ENCODE peak calls at places on chromosomes 7 and 10, in four cellular contexts. Q is HepG2, I is H1, F is WTC11. D is an unnamed sample.

GRCh38 chr7:108463613-108464012 is 7.4 kb upstream of the NRCAM start:
- DNase-seq in Q (no peak), I (no peak), F (no peak), D (no peak)

GRCh38 chr7:101362334-101363195 is at the start of gene COL26A1:
- DNase-seq in Q (no peak), I (no peak), F (peak), D (no peak)

GRCh38 chr7:107035446-107035845 is 9.1 kb upstream of the PRKAR2B start:
- DNase-seq in Q (no peak), I (no peak), F (no peak), D (no peak)

GRCh38 chr10:127266431-127266830 is 70.0 kb upstream of the INSYN2A start:
- DNase-seq in Q (no peak), I (no peak), F (no peak), D (no peak)

GRCh38 chr10:89278034-89278535 is 23.8 kb upstream of the IFIT2 start:
- DNase-seq in Q (peak), I (no peak), F (no peak), D (no peak)

GRCh38 chr7:69180662-69181061 is 417.6 kb upstream of the AUTS2 start:
- DNase-seq in Q (no peak), I (no peak), F (no peak), D (no peak)

GRCh38 chr7:867406-868188 is 8.8 kb upstream of the GET4 start:
- DNase-seq in Q (no peak), I (no peak), F (no peak), D (no peak)

GRCh38 chr10:28367865-28368541 is 65.1 kb upstream of the MPP7 start:
- DNase-seq in Q (no peak), I (no peak), F (no peak), D (peak)

GRCh38 chr7:37971491-37971890 is 51.1 kb downstream of the EPDR1 start:
- DNase-seq in Q (no peak), I (no peak), F (no peak), D (no peak)

GRCh38 chr10:11197266-11197712 is 179.6 kb downstream of the CELF2 start:
- DNase-seq in Q (no peak), I (no peak), F (no peak), D (peak)

GRCh38 chr7:2680256-2680655 is 7.7 kb upstream of the AMZ1 start:
- DNase-seq in Q (no peak), I (no peak), F (no peak), D (no peak)

GRCh38 chr7:100465702-100466311 is 1.7 kb upstream of the SPACDR start:
- DNase-seq in Q (peak), I (no peak), F (peak), D (no peak)

GRCh38 chr7:100158229-100159098 is at the start of gene TRAPPC14:
- DNase-seq in Q (peak), I (peak), F (peak), D (no peak)

GRCh38 chr10:116461680-116462079 is 34.0 kb downstream of the PNLIPRP3 start:
- DNase-seq in Q (no peak), I (no peak), F (no peak), D (no peak)

DNA sequence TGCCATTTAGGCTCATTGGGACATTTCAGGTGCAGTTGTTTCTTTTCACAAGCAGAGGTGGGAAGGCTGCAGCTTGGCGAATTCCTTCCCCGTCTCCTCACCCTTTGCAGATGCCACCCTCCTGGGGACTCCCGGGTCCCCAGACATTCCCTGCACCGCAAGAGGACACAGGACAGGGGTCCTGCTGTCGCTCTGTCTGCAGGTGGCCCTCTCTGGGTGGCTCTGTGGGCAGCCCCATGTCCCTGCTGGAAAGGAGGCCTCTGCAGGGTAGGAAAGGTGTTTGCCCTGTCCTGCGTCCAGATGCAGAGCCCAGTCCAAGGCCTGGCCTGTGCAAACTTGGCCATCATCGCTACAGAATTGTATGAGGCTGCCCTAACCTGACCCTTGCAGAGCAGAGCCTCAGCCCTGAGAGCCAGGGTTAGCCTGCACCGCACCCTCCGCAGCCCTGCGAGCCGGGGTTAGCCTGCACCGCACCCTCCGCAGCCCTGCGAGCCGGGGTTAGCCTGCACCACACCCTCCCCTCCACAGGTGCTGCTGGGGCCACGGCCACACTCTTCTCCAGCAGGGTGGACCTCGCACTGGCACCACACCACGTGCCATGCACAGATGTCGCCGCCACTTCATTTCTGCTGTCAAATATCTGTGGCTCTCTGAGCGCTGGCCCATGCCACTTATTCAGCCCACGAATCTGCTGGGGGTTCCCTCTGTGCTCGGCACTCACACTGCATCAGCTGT is 61.0 kb downstream of the CFAP46 start:
- DNase-seq in Q (no peak), I (no peak), F (peak), D (no peak)
- TF ChIP-seq ATF2 in Q (no peak), I (no peak), F (no peak), D (no peak)

DNA sequence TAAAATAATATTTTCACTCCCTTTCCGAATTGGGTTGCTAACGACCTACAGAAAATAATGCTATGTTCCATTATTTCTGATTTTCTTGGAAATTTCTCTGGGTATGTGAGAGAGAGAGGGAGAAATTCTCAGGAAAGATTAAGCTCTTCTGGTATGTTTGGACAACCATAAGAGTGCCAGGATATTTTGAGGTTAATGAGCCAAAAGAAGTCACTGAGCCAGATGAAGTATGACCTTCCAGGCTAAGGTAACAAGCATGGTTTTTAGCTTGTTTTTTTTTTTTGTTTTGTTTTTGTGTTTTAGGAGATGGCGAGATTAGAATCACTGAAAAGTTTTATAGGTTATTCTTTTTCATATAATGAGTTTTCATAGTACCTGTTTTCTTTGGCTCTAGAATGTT is 171.0 kb upstream of the FOXP2 start:
- DNase-seq in Q (no peak), I (no peak), F (no peak), D (no peak)
- TF ChIP-seq ATF2 in Q (no peak), I (no peak), F (no peak), D (no peak)

DNA sequence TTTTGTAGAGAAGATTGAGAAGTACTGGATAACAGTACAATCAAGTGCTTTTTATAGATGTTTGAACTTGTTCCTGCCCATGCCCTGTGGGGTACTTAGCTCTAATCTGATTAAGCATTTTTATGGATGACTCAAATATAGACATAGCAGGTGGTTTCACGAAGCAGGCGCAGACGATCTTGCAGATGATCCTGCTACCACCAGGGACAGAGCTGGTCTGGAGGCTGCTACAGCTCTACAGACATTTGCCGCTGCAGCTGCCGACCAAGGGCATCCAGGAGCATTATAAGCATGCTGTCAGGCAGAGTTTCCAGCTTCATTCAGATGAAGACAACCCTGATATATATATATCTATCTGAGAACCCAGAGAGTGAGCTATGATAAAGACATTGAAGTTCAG is 650.4 kb downstream of the NXPH1 start:
- DNase-seq in Q (no peak), I (no peak), F (no peak), D (no peak)
- TF ChIP-seq ATF2 in Q (no peak), I (no peak), F (no peak), D (no peak)

DNA sequence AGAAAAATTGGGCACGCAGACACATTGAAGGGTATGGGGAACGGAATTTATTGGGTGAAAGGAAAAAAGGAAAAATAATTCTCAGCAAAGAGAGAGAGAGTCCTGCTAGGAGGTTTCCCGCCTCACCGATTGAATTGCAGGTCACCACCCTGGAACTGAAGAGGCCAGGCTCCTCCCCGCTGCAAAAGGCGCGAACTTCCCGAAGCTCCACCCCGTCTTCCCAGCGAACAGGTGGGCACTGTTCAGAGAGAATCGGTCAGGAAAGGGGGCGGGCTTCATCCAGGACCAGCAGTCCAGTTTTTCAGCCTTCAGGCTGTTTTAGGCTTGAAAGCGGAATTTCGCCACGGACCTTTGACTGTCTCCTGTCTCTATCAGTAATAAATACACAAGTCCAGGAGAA is 27.3 kb upstream of the CADPS2 start:
- DNase-seq in Q (peak), I (no peak), F (peak), D (no peak)
- TF ChIP-seq ATF2 in Q (no peak), I (no peak), F (no peak), D (no peak)

GRCh38 chr7:51701935-51702334 is 385.3 kb upstream of the COBL start:
- DNase-seq in Q (no peak), I (no peak), F (no peak), D (no peak)

GRCh38 chr7:51705701-51706100 is 389.1 kb upstream of the COBL start:
- DNase-seq in Q (no peak), I (no peak), F (no peak), D (no peak)

GRCh38 chr7:51702673-51703072 is 386.1 kb upstream of the COBL start:
- DNase-seq in Q (no peak), I (no peak), F (no peak), D (no peak)

DNA sequence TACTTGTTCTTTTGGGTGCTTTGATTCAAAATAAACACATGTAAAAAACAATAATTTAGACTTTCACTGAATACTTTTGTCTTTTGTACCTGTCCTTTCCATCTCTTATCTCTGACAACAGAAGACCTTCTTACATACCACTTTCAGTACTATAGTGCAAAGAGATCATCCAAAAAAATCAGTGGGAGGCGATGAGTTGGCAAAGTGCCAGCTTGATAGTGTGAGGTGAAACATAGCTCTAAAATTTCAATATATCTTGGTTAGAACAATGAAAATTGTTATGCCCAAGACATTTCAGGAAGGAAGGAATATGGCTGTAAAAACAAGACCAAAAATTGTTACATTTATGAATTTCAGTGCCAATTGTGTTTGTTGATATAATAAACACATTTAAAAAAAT is 390.2 kb upstream of the COBL start:
- DNase-seq in Q (no peak), I (no peak), F (no peak), D (no peak)
- TF ChIP-seq ATF2 in Q (no peak), I (no peak), F (no peak), D (no peak)

GRCh38 chr10:70515035-70515702 is 36.6 kb downstream of the PALD1 start:
- DNase-seq in Q (no peak), I (no peak), F (no peak), D (no peak)

GRCh38 chr10:70512149-70512611 is 33.6 kb downstream of the PALD1 start:
- DNase-seq in Q (no peak), I (no peak), F (no peak), D (no peak)

GRCh38 chr10:70514591-70514990 is 36.0 kb downstream of the PALD1 start:
- DNase-seq in Q (no peak), I (no peak), F (no peak), D (no peak)

GRCh38 chr10:70510904-70511303 is 32.3 kb downstream of the PALD1 start:
- DNase-seq in Q (no peak), I (no peak), F (no peak), D (no peak)

DNA sequence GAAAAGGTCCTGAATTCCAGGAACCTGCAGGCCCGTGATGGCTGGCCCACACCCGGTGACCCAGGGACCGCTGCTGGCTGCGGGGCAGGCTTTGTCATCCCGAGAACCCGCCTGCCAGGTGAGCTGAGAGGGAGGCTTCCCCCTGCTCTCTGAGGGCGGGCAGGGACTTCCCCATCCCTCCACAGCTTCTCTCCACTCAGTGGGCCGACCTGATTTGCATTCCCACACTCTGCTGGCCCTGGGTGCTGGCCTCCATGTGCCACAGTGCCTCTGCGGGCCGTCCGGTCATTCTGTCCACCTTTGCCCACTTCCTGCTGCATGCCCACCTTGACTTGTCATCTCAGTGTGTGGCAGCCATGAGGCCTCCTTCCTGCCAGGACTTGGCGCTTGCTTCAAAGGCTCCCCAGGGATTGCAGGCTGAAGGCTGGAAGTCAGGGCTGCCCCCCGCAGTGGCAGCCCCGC is 35.3 kb downstream of the PALD1 start:
- DNase-seq in Q (no peak), I (no peak), F (peak), D (peak)
- TF ChIP-seq ATF2 in Q (no peak), I (no peak), F (no peak), D (no peak)

GRCh38 chr10:3803295-3803883 is 18.4 kb upstream of the KLF6 start:
- DNase-seq in Q (no peak), I (no peak), F (no peak), D (no peak)
- TF ChIP-seq ATF2 in Q (no peak), I (no peak), F (no peak), D (no peak)

GRCh38 chr7:45686441-45687184 is 112.4 kb downstream of the ADCY1 start:
- DNase-seq in Q (no peak), I (no peak), F (peak), D (no peak)
- TF ChIP-seq ATF2 in Q (no peak), I (no peak), F (no peak), D (no peak)